ENCODE peak calls at places on chromosomes 3 and 15, in eight cellular contexts. One of them, this sample, is unnamed.

GRCh38 chr15:69384626-69385025 is 29.5 kb upstream of the KIF23 start:
- DNase-seq in IMR-90: no peak
- DNase-seq in mammary epithelial cell: no peak
- DNase-seq in BJ: no peak
- DNase-seq in Panc1: no peak
- DNase-seq in colonic mucosa: no peak
- DNase-seq in cardiac muscle cell: no peak
- DNase-seq in RWPE2: peak
- DNase-seq in this sample: no peak

GRCh38 chr15:41692049-41692448 is 31.8 kb downstream of the MGA start:
- DNase-seq in Panc1: no peak
- DNase-seq in IMR-90: no peak
- DNase-seq in colonic mucosa: no peak
- DNase-seq in cardiac muscle cell: peak
- DNase-seq in BJ: no peak
- DNase-seq in RWPE2: no peak
- DNase-seq in mammary epithelial cell: no peak
- DNase-seq in this sample: no peak

GRCh38 chr3:100159564-100160153 is 45.4 kb upstream of the FILIP1L start:
- DNase-seq in cardiac muscle cell: no peak
- DNase-seq in RWPE2: no peak
- DNase-seq in mammary epithelial cell: peak
- DNase-seq in BJ: peak
- DNase-seq in colonic mucosa: no peak
- DNase-seq in Panc1: no peak
- DNase-seq in IMR-90: peak
- DNase-seq in this sample: peak

GRCh38 chr3:76065975-76066374 is 280.6 kb upstream of the ZNF717 start:
- DNase-seq in colonic mucosa: no peak
- DNase-seq in cardiac muscle cell: no peak
- DNase-seq in BJ: no peak
- DNase-seq in RWPE2: no peak
- DNase-seq in IMR-90: peak
- DNase-seq in mammary epithelial cell: peak
- DNase-seq in Panc1: no peak
- DNase-seq in this sample: no peak

GRCh38 chr3:17912011-17912760 is 169.8 kb upstream of the TBC1D5 start:
- DNase-seq in colonic mucosa: no peak
- DNase-seq in cardiac muscle cell: no peak
- DNase-seq in Panc1: no peak
- DNase-seq in RWPE2: no peak
- DNase-seq in BJ: no peak
- DNase-seq in IMR-90: no peak
- DNase-seq in mammary epithelial cell: no peak
- DNase-seq in this sample: no peak

GRCh38 chr3:122940628-122941086 is 86.9 kb downstream of the SEMA5B start:
- DNase-seq in RWPE2: no peak
- DNase-seq in BJ: no peak
- DNase-seq in IMR-90: no peak
- DNase-seq in cardiac muscle cell: no peak
- DNase-seq in Panc1: no peak
- DNase-seq in mammary epithelial cell: no peak
- DNase-seq in colonic mucosa: no peak
- DNase-seq in this sample: no peak

GRCh38 chr3:128354788-128355548 is 111.7 kb downstream of the DNAJB8 start:
- DNase-seq in colonic mucosa: no peak
- DNase-seq in RWPE2: no peak
- DNase-seq in Panc1: no peak
- DNase-seq in IMR-90: no peak
- DNase-seq in cardiac muscle cell: no peak
- DNase-seq in mammary epithelial cell: no peak
- DNase-seq in BJ: no peak
- DNase-seq in this sample: no peak

GRCh38 chr15:70507772-70508351 is 255.5 kb downstream of the UACA start:
- DNase-seq in mammary epithelial cell: peak
- DNase-seq in colonic mucosa: no peak
- DNase-seq in BJ: no peak
- DNase-seq in IMR-90: peak
- DNase-seq in Panc1: peak
- DNase-seq in RWPE2: no peak
- DNase-seq in cardiac muscle cell: no peak
- DNase-seq in this sample: no peak

GRCh38 chr3:69330891-69331400 is 54.9 kb downstream of the FRMD4B start:
- DNase-seq in IMR-90: no peak
- DNase-seq in mammary epithelial cell: no peak
- DNase-seq in Panc1: no peak
- DNase-seq in colonic mucosa: no peak
- DNase-seq in RWPE2: no peak
- DNase-seq in BJ: no peak
- DNase-seq in cardiac muscle cell: peak
- DNase-seq in this sample: no peak

GRCh38 chr3:126129408-126129891 is 45.5 kb upstream of the SLC41A3 start:
- DNase-seq in IMR-90: peak
- DNase-seq in cardiac muscle cell: no peak
- DNase-seq in BJ: no peak
- DNase-seq in mammary epithelial cell: peak
- DNase-seq in colonic mucosa: peak
- DNase-seq in Panc1: no peak
- DNase-seq in RWPE2: peak
- DNase-seq in this sample: no peak

GRCh38 chr15:77630956-77631789 is 1.5 kb downstream of the LINGO1 start:
- DNase-seq in RWPE2: no peak
- DNase-seq in BJ: no peak
- DNase-seq in colonic mucosa: no peak
- DNase-seq in mammary epithelial cell: no peak
- DNase-seq in cardiac muscle cell: peak
- DNase-seq in Panc1: no peak
- DNase-seq in IMR-90: no peak
- DNase-seq in this sample: no peak

GRCh38 chr15:66278061-66278460 is 15.3 kb upstream of the DIS3L start:
- DNase-seq in RWPE2: no peak
- DNase-seq in IMR-90: no peak
- DNase-seq in BJ: no peak
- DNase-seq in Panc1: no peak
- DNase-seq in cardiac muscle cell: no peak
- DNase-seq in colonic mucosa: no peak
- DNase-seq in mammary epithelial cell: no peak
- DNase-seq in this sample: no peak

GRCh38 chr15:68603951-68604350 is 25.2 kb downstream of the CORO2B start:
- DNase-seq in BJ: no peak
- DNase-seq in cardiac muscle cell: peak
- DNase-seq in IMR-90: no peak
- DNase-seq in RWPE2: no peak
- DNase-seq in colonic mucosa: no peak
- DNase-seq in Panc1: no peak
- DNase-seq in mammary epithelial cell: no peak
- DNase-seq in this sample: no peak

GRCh38 chr3:5428607-5429516 is 241.4 kb downstream of the EDEM1 start:
- DNase-seq in Panc1: no peak
- DNase-seq in BJ: no peak
- DNase-seq in cardiac muscle cell: no peak
- DNase-seq in mammary epithelial cell: no peak
- DNase-seq in colonic mucosa: no peak
- DNase-seq in IMR-90: no peak
- DNase-seq in RWPE2: no peak
- DNase-seq in this sample: no peak

GRCh38 chr3:170553788-170554620 is 31.9 kb downstream of the SLC7A14 start:
- DNase-seq in colonic mucosa: no peak
- DNase-seq in RWPE2: no peak
- DNase-seq in mammary epithelial cell: no peak
- DNase-seq in Panc1: no peak
- DNase-seq in BJ: no peak
- DNase-seq in IMR-90: peak
- DNase-seq in cardiac muscle cell: no peak
- DNase-seq in this sample: no peak
- TF ChIP-seq CTCF in colonic mucosa: no peak
- TF ChIP-seq CTCF in RWPE2: peak
- TF ChIP-seq CTCF in mammary epithelial cell: no peak
- TF ChIP-seq CTCF in Panc1: peak
- TF ChIP-seq CTCF in BJ: no peak
- TF ChIP-seq CTCF in IMR-90: no peak
- TF ChIP-seq CTCF in cardiac muscle cell: peak
- TF ChIP-seq CTCF in this sample: no peak

GRCh38 chr3:150183619-150184425 is 213.1 kb upstream of the PFN2 start:
- DNase-seq in RWPE2: peak
- DNase-seq in cardiac muscle cell: peak
- DNase-seq in Panc1: peak
- DNase-seq in BJ: no peak
- DNase-seq in IMR-90: peak
- DNase-seq in mammary epithelial cell: peak
- DNase-seq in colonic mucosa: peak
- DNase-seq in this sample: peak
- H3K4me3 ChIP-seq in RWPE2: peak
- H3K4me3 ChIP-seq in cardiac muscle cell: peak
- H3K4me3 ChIP-seq in Panc1: peak
- H3K4me3 ChIP-seq in BJ: peak
- H3K4me3 ChIP-seq in IMR-90: peak
- H3K4me3 ChIP-seq in mammary epithelial cell: peak
- H3K4me3 ChIP-seq in colonic mucosa: peak
- H3K4me3 ChIP-seq in this sample: peak

GRCh38 chr15:100875976-100876375 is 3.7 kb upstream of the ALDH1A3 start:
- DNase-seq in RWPE2: no peak
- DNase-seq in IMR-90: no peak
- DNase-seq in colonic mucosa: no peak
- DNase-seq in mammary epithelial cell: peak
- DNase-seq in BJ: no peak
- DNase-seq in cardiac muscle cell: no peak
- DNase-seq in Panc1: no peak
- DNase-seq in this sample: no peak
- TF ChIP-seq CTCF in RWPE2: no peak
- TF ChIP-seq CTCF in IMR-90: no peak
- TF ChIP-seq CTCF in colonic mucosa: no peak
- TF ChIP-seq CTCF in mammary epithelial cell: no peak
- TF ChIP-seq CTCF in BJ: no peak
- TF ChIP-seq CTCF in cardiac muscle cell: no peak
- TF ChIP-seq CTCF in Panc1: no peak
- TF ChIP-seq CTCF in this sample: no peak

GRCh38 chr3:141052570-141053069 is 1.5 kb downstream of the SPSB4 start:
- DNase-seq in mammary epithelial cell: no peak
- DNase-seq in colonic mucosa: no peak
- DNase-seq in cardiac muscle cell: peak
- DNase-seq in BJ: no peak
- DNase-seq in IMR-90: no peak
- DNase-seq in RWPE2: no peak
- DNase-seq in Panc1: no peak
- DNase-seq in this sample: no peak
- H3K4me3 ChIP-seq in mammary epithelial cell: no peak
- H3K4me3 ChIP-seq in colonic mucosa: no peak
- H3K4me3 ChIP-seq in cardiac muscle cell: peak
- H3K4me3 ChIP-seq in BJ: no peak
- H3K4me3 ChIP-seq in IMR-90: no peak
- H3K4me3 ChIP-seq in RWPE2: no peak
- H3K4me3 ChIP-seq in Panc1: peak
- H3K4me3 ChIP-seq in this sample: no peak

DNA sequence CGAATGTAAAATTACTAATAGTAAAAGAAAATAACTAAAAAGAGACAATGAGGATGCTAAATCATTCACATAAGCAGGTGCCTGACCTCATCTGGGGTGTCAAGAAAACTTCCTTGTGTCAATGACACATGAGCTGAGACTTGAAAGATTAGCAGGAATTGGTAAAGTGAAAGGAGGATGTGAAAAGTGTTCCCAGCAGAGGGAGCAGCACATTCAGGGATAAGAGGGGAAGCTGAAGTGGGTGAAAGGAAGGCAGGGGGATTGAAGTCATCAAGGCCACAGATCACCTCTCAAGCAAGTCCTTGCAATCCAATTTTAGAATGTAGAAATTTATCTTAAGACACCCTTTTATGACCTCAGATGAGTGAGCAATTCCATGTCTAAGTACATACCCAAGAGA is 60.2 kb upstream of the ACP3 start:
- DNase-seq in cardiac muscle cell: peak
- DNase-seq in IMR-90: peak
- DNase-seq in mammary epithelial cell: peak
- DNase-seq in BJ: no peak
- DNase-seq in colonic mucosa: peak
- DNase-seq in RWPE2: no peak
- DNase-seq in Panc1: no peak
- DNase-seq in this sample: no peak
- TF ChIP-seq CTCF in cardiac muscle cell: peak
- TF ChIP-seq CTCF in IMR-90: peak
- TF ChIP-seq CTCF in mammary epithelial cell: peak
- TF ChIP-seq CTCF in BJ: peak
- TF ChIP-seq CTCF in colonic mucosa: peak
- TF ChIP-seq CTCF in RWPE2: peak
- TF ChIP-seq CTCF in Panc1: peak
- TF ChIP-seq CTCF in this sample: peak

GRCh38 chr15:40549894-40550293 is 14.9 kb downstream of the CCDC32 start:
- DNase-seq in BJ: no peak
- DNase-seq in cardiac muscle cell: peak
- DNase-seq in RWPE2: no peak
- DNase-seq in Panc1: no peak
- DNase-seq in colonic mucosa: no peak
- DNase-seq in IMR-90: no peak
- DNase-seq in mammary epithelial cell: no peak
- DNase-seq in this sample: no peak
- H3K4me3 ChIP-seq in BJ: no peak
- H3K4me3 ChIP-seq in cardiac muscle cell: no peak
- H3K4me3 ChIP-seq in RWPE2: no peak
- H3K4me3 ChIP-seq in Panc1: no peak
- H3K4me3 ChIP-seq in colonic mucosa: no peak
- H3K4me3 ChIP-seq in IMR-90: no peak
- H3K4me3 ChIP-seq in mammary epithelial cell: no peak
- H3K4me3 ChIP-seq in this sample: no peak

GRCh38 chr3:29156071-29156715 is 124.7 kb upstream of the RBMS3 start:
- DNase-seq in RWPE2: no peak
- DNase-seq in cardiac muscle cell: peak
- DNase-seq in BJ: no peak
- DNase-seq in colonic mucosa: no peak
- DNase-seq in mammary epithelial cell: peak
- DNase-seq in Panc1: no peak
- DNase-seq in IMR-90: peak
- DNase-seq in this sample: no peak

GRCh38 chr3:29153811-29154210 is 127.1 kb upstream of the RBMS3 start:
- DNase-seq in BJ: no peak
- DNase-seq in colonic mucosa: no peak
- DNase-seq in cardiac muscle cell: no peak
- DNase-seq in RWPE2: no peak
- DNase-seq in IMR-90: no peak
- DNase-seq in Panc1: no peak
- DNase-seq in mammary epithelial cell: no peak
- DNase-seq in this sample: no peak

DNA sequence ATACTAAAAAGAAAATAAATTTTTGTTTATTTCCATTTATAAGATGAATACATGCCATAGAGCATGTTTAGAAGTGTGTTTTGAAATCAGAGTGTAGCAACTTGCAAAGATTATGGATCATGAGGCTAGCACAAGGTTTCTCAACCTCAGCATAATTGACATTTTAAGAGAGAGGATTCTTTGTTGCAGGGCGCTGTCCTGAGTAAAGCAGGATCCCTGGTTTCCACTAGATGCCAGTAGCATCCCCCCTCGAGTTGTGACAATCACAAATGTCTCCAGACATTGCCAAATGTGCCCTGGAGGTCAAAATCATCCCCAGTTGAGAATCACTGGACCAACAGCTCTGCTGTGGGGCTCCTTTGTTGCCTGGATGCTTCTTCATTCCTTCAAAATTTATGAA is 128.5 kb upstream of the RBMS3 start:
- DNase-seq in BJ: no peak
- DNase-seq in mammary epithelial cell: no peak
- DNase-seq in Panc1: no peak
- DNase-seq in colonic mucosa: no peak
- DNase-seq in RWPE2: no peak
- DNase-seq in IMR-90: no peak
- DNase-seq in cardiac muscle cell: no peak
- DNase-seq in this sample: no peak
- TF ChIP-seq CTCF in BJ: no peak
- TF ChIP-seq CTCF in mammary epithelial cell: no peak
- TF ChIP-seq CTCF in Panc1: peak
- TF ChIP-seq CTCF in colonic mucosa: no peak
- TF ChIP-seq CTCF in RWPE2: peak
- TF ChIP-seq CTCF in IMR-90: no peak
- TF ChIP-seq CTCF in cardiac muscle cell: no peak
- TF ChIP-seq CTCF in this sample: no peak

This sample was measured in AG04449.